ENCODE peak calls at places on chromosomes 12 and 14, in seven cellular contexts. One of them, this sample, is unnamed.

GRCh38 chr12:49511410-49511809 is 27.4 kb upstream of the KCNH3 start:
- DNase-seq in tibial nerve: no peak
- DNase-seq in breast epithelium: no peak
- DNase-seq in uterus: no peak
- DNase-seq in A549: no peak
- DNase-seq in GM12878: no peak
- DNase-seq in adrenal gland: no peak
- DNase-seq in this sample: no peak

GRCh38 chr14:69069020-69069421 is 83.9 kb downstream of the DCAF5 start:
- DNase-seq in tibial nerve: no peak
- DNase-seq in breast epithelium: no peak
- DNase-seq in uterus: no peak
- DNase-seq in A549: no peak
- DNase-seq in GM12878: no peak
- DNase-seq in adrenal gland: no peak
- DNase-seq in this sample: peak

GRCh38 chr12:104582739-104583138 is 126.0 kb downstream of the CHST11 start:
- DNase-seq in tibial nerve: no peak
- DNase-seq in breast epithelium: no peak
- DNase-seq in uterus: no peak
- DNase-seq in A549: no peak
- DNase-seq in GM12878: peak
- DNase-seq in adrenal gland: no peak
- DNase-seq in this sample: no peak

GRCh38 chr12:117143008-117143532 is 43.9 kb upstream of the TESC start:
- DNase-seq in tibial nerve: no peak
- DNase-seq in breast epithelium: no peak
- DNase-seq in uterus: no peak
- DNase-seq in A549: peak
- DNase-seq in GM12878: no peak
- DNase-seq in adrenal gland: no peak
- DNase-seq in this sample: no peak

GRCh38 chr14:30748343-30748742 is 126.0 kb upstream of the COCH start:
- DNase-seq in tibial nerve: no peak
- DNase-seq in breast epithelium: no peak
- DNase-seq in uterus: no peak
- DNase-seq in A549: no peak
- DNase-seq in GM12878: no peak
- DNase-seq in adrenal gland: no peak
- DNase-seq in this sample: no peak

GRCh38 chr12:106766393-106766826 is 8.1 kb upstream of the RIC8B start:
- DNase-seq in tibial nerve: peak
- DNase-seq in breast epithelium: no peak
- DNase-seq in uterus: peak
- DNase-seq in A549: no peak
- DNase-seq in GM12878: no peak
- DNase-seq in adrenal gland: peak
- DNase-seq in this sample: no peak

GRCh38 chr12:70661762-70662161 is 24.5 kb upstream of the PTPRB start:
- DNase-seq in tibial nerve: no peak
- DNase-seq in breast epithelium: no peak
- DNase-seq in uterus: no peak
- DNase-seq in A549: no peak
- DNase-seq in GM12878: no peak
- DNase-seq in adrenal gland: no peak
- DNase-seq in this sample: no peak

GRCh38 chr12:107512391-107512790 is 173.2 kb upstream of the PWP1 start:
- DNase-seq in tibial nerve: peak
- DNase-seq in breast epithelium: no peak
- DNase-seq in uterus: no peak
- DNase-seq in A549: no peak
- DNase-seq in GM12878: no peak
- DNase-seq in adrenal gland: no peak
- DNase-seq in this sample: no peak

DNA sequence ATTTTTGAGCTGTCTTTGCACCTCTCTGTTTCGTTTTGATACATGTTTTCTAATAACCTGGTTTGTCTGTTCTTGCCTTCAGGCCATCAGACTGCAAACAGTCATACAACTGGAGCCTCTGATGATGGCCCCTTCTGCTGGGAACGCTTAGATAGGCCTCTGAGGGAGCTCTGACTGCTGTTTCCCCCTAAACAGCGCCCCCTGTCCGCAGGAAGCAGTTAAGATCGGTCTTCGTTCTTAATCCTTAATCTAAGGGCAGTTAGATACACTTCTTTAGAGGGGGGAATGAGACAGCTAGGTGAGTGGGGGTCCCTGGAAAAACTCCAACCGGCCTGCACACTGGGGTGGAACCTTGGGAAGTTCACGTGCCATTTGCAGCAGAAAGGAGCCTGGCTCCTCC is 1338.8 kb upstream of the SEL1L start:
- DNase-seq in tibial nerve: no peak
- DNase-seq in breast epithelium: no peak
- DNase-seq in uterus: no peak
- DNase-seq in A549: no peak
- DNase-seq in GM12878: no peak
- DNase-seq in adrenal gland: no peak
- DNase-seq in this sample: peak
- TF ChIP-seq CTCF in tibial nerve: no peak
- TF ChIP-seq CTCF in breast epithelium: no peak
- TF ChIP-seq CTCF in uterus: no peak
- TF ChIP-seq CTCF in A549: no peak
- TF ChIP-seq CTCF in GM12878: no peak
- TF ChIP-seq CTCF in adrenal gland: no peak
- TF ChIP-seq CTCF in this sample: peak

GRCh38 chr14:65045691-65046090 is 56.6 kb downstream of the MAX start:
- DNase-seq in tibial nerve: no peak
- DNase-seq in breast epithelium: no peak
- DNase-seq in uterus: no peak
- DNase-seq in A549: no peak
- DNase-seq in GM12878: no peak
- DNase-seq in adrenal gland: no peak
- DNase-seq in this sample: peak

GRCh38 chr14:65045011-65045410 is 57.3 kb downstream of the MAX start:
- DNase-seq in tibial nerve: no peak
- DNase-seq in breast epithelium: no peak
- DNase-seq in uterus: no peak
- DNase-seq in A549: no peak
- DNase-seq in GM12878: no peak
- DNase-seq in adrenal gland: no peak
- DNase-seq in this sample: peak

GRCh38 chr14:65042731-65043372 is 56.2 kb downstream of the FNTB start:
- DNase-seq in tibial nerve: no peak
- DNase-seq in breast epithelium: no peak
- DNase-seq in uterus: no peak
- DNase-seq in A549: no peak
- DNase-seq in GM12878: peak
- DNase-seq in adrenal gland: no peak
- DNase-seq in this sample: peak

GRCh38 chr14:65043893-65044595 is 57.3 kb downstream of the FNTB start:
- DNase-seq in tibial nerve: no peak
- DNase-seq in breast epithelium: no peak
- DNase-seq in uterus: no peak
- DNase-seq in A549: no peak
- DNase-seq in GM12878: no peak
- DNase-seq in adrenal gland: no peak
- DNase-seq in this sample: no peak

GRCh38 chr14:65044596-65044959 is 57.7 kb downstream of the MAX start:
- DNase-seq in tibial nerve: no peak
- DNase-seq in breast epithelium: no peak
- DNase-seq in uterus: no peak
- DNase-seq in A549: no peak
- DNase-seq in GM12878: no peak
- DNase-seq in adrenal gland: peak
- DNase-seq in this sample: peak
- TF ChIP-seq POLR2A in tibial nerve: no peak
- TF ChIP-seq POLR2A in breast epithelium: no peak
- TF ChIP-seq POLR2A in uterus: no peak
- TF ChIP-seq POLR2A in A549: no peak
- TF ChIP-seq POLR2A in GM12878: no peak
- TF ChIP-seq POLR2A in adrenal gland: no peak
- TF ChIP-seq POLR2A in this sample: peak

GRCh38 chr12:31813305-31813704 is 84.5 kb upstream of the AMN1 start:
- DNase-seq in tibial nerve: no peak
- DNase-seq in breast epithelium: no peak
- DNase-seq in uterus: no peak
- DNase-seq in A549: no peak
- DNase-seq in GM12878: no peak
- DNase-seq in adrenal gland: no peak
- DNase-seq in this sample: peak
- TF ChIP-seq CTCF in tibial nerve: no peak
- TF ChIP-seq CTCF in breast epithelium: no peak
- TF ChIP-seq CTCF in uterus: no peak
- TF ChIP-seq CTCF in A549: peak
- TF ChIP-seq CTCF in GM12878: peak
- TF ChIP-seq CTCF in adrenal gland: no peak
- TF ChIP-seq CTCF in this sample: no peak

DNA sequence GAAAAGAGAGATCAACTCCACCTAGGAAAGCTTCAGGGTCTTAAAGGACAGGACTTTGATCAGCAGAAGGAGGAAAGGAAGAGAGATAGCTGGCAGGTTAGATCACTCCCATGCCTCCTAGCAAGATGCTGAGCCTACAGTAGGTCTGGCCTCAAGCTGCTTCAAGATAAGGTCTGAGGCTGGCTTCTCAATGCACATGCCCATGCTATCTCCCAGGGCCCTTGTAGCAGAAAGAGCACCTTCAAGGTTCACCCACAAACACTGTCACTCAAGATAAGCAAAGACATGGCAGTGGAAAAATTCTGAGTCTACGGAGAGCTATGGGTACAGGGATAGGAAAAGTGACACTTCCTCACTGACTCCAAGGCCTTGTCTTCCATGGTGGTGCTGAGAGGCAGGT is 14.3 kb downstream of the REM2 start:
- DNase-seq in tibial nerve: no peak
- DNase-seq in breast epithelium: no peak
- DNase-seq in uterus: no peak
- DNase-seq in A549: no peak
- DNase-seq in GM12878: no peak
- DNase-seq in adrenal gland: no peak
- DNase-seq in this sample: no peak
- TF ChIP-seq POLR2A in tibial nerve: no peak
- TF ChIP-seq POLR2A in breast epithelium: no peak
- TF ChIP-seq POLR2A in uterus: no peak
- TF ChIP-seq POLR2A in A549: no peak
- TF ChIP-seq POLR2A in GM12878: peak
- TF ChIP-seq POLR2A in adrenal gland: no peak
- TF ChIP-seq POLR2A in this sample: no peak

GRCh38 chr12:52220456-52220855 is 12.6 kb upstream of the KRT7 start:
- DNase-seq in tibial nerve: no peak
- DNase-seq in breast epithelium: no peak
- DNase-seq in uterus: no peak
- DNase-seq in A549: no peak
- DNase-seq in GM12878: no peak
- DNase-seq in adrenal gland: no peak
- DNase-seq in this sample: no peak

GRCh38 chr12:52224154-52224553 is 8.9 kb upstream of the KRT7 start:
- DNase-seq in tibial nerve: no peak
- DNase-seq in breast epithelium: no peak
- DNase-seq in uterus: no peak
- DNase-seq in A549: no peak
- DNase-seq in GM12878: no peak
- DNase-seq in adrenal gland: no peak
- DNase-seq in this sample: no peak

GRCh38 chr12:52222692-52223091 is 10.4 kb upstream of the KRT7 start:
- DNase-seq in tibial nerve: no peak
- DNase-seq in breast epithelium: no peak
- DNase-seq in uterus: no peak
- DNase-seq in A549: no peak
- DNase-seq in GM12878: no peak
- DNase-seq in adrenal gland: no peak
- DNase-seq in this sample: no peak

GRCh38 chr12:52223411-52224039 is 9.5 kb upstream of the KRT7 start:
- DNase-seq in tibial nerve: no peak
- DNase-seq in breast epithelium: no peak
- DNase-seq in uterus: no peak
- DNase-seq in A549: no peak
- DNase-seq in GM12878: no peak
- DNase-seq in adrenal gland: no peak
- DNase-seq in this sample: no peak

DNA sequence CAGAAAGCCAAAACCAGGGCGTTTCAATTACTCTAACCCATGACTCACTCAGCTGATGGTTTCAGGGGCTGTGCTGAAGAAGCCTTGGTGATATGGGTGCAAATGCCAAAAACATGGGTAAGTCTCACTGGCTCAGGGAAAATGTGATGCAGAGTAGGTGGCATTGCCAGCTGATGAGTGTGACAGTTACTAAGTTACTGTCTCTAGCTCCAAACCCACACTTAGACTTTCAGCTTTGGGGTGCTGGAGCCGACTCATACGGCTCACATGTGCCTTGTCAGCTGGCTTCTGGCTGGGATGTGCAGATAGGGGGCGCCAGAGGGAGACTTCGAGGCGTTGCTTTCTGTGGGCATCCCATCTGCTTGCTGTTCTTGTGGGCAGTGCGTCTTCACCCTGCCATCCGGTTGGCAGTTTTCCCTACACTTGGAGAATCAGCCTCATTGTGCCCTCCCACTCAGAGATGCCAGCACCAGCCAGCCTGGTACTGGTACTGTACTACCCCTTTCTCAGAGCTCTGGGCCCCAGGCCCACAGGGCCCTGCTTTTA is 11.1 kb upstream of the KRT7 start:
- DNase-seq in tibial nerve: no peak
- DNase-seq in breast epithelium: peak
- DNase-seq in uterus: no peak
- DNase-seq in A549: no peak
- DNase-seq in GM12878: no peak
- DNase-seq in adrenal gland: peak
- DNase-seq in this sample: peak
- TF ChIP-seq CTCF in tibial nerve: no peak
- TF ChIP-seq CTCF in breast epithelium: peak
- TF ChIP-seq CTCF in uterus: no peak
- TF ChIP-seq CTCF in A549: peak
- TF ChIP-seq CTCF in GM12878: peak
- TF ChIP-seq CTCF in adrenal gland: peak
- TF ChIP-seq CTCF in this sample: peak

DNA sequence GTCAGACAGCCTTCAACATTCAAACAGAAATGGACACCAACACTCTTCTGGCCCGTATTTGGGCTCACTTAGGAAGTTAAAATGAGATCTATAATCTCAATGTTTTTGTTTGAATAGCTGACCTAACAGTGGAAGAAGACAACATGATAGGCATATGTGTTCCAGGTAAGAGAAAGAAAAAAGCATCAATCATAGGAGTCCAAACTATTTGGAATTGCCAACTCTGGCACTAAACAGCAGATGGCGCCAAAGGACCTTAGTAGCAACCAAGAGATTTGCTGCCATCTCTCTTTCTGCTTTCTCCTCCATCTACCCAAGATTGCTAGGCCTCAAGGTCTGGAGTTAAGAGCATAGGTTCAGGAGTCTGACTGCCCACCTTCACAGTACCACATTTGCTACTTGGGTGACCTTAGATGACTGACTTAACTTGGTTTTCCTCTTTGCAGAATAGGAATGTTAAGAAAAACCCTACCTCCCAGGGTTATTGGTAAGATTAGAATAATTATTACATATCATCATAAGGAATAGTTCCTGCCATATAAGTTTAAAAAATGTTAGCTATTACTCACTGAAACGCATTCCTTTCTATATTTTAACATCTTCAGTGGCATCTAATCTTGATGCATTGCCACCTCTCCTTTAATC is 30.2 kb downstream of the PEX5 start:
- DNase-seq in tibial nerve: peak
- DNase-seq in breast epithelium: peak
- DNase-seq in uterus: peak
- DNase-seq in A549: peak
- DNase-seq in GM12878: peak
- DNase-seq in adrenal gland: peak
- DNase-seq in this sample: peak
- TF ChIP-seq POLR2A in tibial nerve: no peak
- TF ChIP-seq POLR2A in breast epithelium: no peak
- TF ChIP-seq POLR2A in uterus: no peak
- TF ChIP-seq POLR2A in A549: no peak
- TF ChIP-seq POLR2A in GM12878: no peak
- TF ChIP-seq POLR2A in adrenal gland: no peak
- TF ChIP-seq POLR2A in this sample: no peak